ENCODE peak calls at places on chromosomes 13 and 19, in four cellular contexts. C is HCT116, W is stomach, Y is Panc1. F is an unnamed sample.
A peak's percentile ranks its signal among the peaks of the same experiment; 100 is the strongest.

GRCh38 chr19:45729774-45730388 is 815 bp downstream of the FBXO46 start:
- DNase-seq in C (no peak), W (no peak), Y (no peak), F (no peak)

GRCh38 chr13:98307744-98308524 is 130.9 kb upstream of the RNF113B start:
- DNase-seq in C (no peak), W (no peak), Y (no peak), F (no peak)

GRCh38 chr13:63190742-63191141 is 1775.1 kb upstream of the PCDH20 start:
- DNase-seq in C (no peak), W (no peak), Y (no peak), F (no peak)

GRCh38 chr19:16031872-16032200 is 44.5 kb upstream of the TPM4 start:
- DNase-seq in C (no peak), W (no peak), Y (no peak), F (no peak)

GRCh38 chr19:19900124-19900523 is 622 bp upstream of the ZNF93 start:
- DNase-seq in C (no peak), W (no peak), Y (no peak), F (no peak)

GRCh38 chr13:50127017-50127725 is 111.9 kb downstream of the KCNRG start:
- DNase-seq in C (no peak), W (peak; percentile 50), Y (no peak), F (peak; percentile 60)

GRCh38 chr19:4543444-4543843 is 3.6 kb upstream of the LRG1 start:
- DNase-seq in C (no peak), W (no peak), Y (no peak), F (no peak)

GRCh38 chr13:26538363-26539317 is 18.8 kb upstream of the WASF3 start:
- DNase-seq in C (no peak), W (no peak), Y (no peak), F (no peak)

GRCh38 chr13:110597041-110597689 is 18.2 kb upstream of the NAXD start:
- DNase-seq in C (no peak), W (no peak), Y (no peak), F (no peak)

GRCh38 chr13:38871275-38871674 is 119.4 kb downstream of the STOML3 start:
- DNase-seq in C (no peak), W (no peak), Y (no peak), F (no peak)

GRCh38 chr19:14985133-14985532 is 5.5 kb upstream of the SLC1A6 start:
- DNase-seq in C (no peak), W (no peak), Y (no peak), F (no peak)

GRCh38 chr13:91520952-91521351 is 122.5 kb downstream of the GPC5 start:
- DNase-seq in C (no peak), W (no peak), Y (no peak), F (no peak)

GRCh38 chr13:28680541-28680940 is 21.6 kb downstream of the POMP start:
- DNase-seq in C (no peak), W (no peak), Y (no peak), F (no peak)

GRCh38 chr19:31066385-31066784 is 282.9 kb downstream of the TSHZ3 start:
- DNase-seq in C (no peak), W (no peak), Y (peak; percentile 68), F (no peak)

GRCh38 chr13:112904436-112904960 is 64.5 kb upstream of the MCF2L start:
- DNase-seq in C (no peak), W (no peak), Y (no peak), F (peak; percentile 34)

GRCh38 chr13:38045278-38046048 is 175.9 kb upstream of the TRPC4 start:
- DNase-seq in C (no peak), W (no peak), Y (no peak), F (no peak)

GRCh38 chr13:107867701-107868661 is 347.4 kb downstream of the LIG4 start:
- DNase-seq in C (no peak), W (peak; percentile 35), Y (no peak), F (no peak)

GRCh38 chr19:32638625-32639024 is 36.4 kb downstream of the ANKRD27 start:
- DNase-seq in C (no peak), W (no peak), Y (no peak), F (no peak)

GRCh38 chr13:90746230-90746629 is 601.3 kb upstream of the MIR17HG start:
- DNase-seq in C (no peak), W (no peak), Y (no peak), F (no peak)

GRCh38 chr19:46963093-46963734 is 56.4 kb upstream of the NPAS1 start:
- DNase-seq in C (no peak), W (no peak), Y (no peak), F (no peak)

DNA sequence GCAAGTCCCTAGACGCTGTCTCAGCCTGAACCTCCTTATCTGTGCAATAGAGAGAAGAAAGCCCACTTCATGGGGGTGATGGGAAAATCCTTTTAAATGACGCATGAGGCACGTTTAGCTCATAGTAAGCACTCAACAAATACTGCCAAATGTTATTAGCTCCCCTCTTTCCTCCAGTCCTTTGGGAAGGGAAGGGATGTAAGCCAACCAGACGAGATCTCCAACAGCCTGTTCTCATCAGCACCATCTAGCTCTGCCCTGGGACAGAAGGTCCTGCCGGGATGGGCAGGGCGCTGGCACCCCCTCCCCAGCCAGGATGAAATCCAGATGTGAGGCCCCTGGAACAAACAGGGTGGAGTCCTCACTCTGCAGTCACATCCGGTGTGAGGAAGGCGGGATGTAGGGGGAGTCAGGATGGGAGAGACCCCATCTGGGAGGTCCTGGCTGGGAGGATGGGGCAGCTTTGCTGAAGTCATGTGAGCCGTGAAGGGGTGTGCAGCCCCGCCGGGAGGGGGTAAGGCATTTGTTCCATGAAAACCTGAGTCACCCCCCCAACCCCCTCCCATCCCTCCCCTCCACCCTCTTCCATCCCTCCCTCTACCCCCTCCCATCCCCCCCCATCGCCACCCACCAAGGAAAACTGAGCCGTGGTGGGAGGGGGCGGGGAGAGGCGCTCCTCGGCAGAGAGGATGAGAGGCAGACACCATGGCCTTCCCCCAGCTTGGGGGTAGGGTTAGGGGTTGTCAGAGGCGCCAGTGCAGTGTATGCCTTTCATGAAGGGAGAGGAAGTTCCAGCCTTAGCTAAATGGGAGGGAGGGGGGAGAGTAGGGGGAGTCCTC is 4.5 kb downstream of the S1PR2 start:
- DNase-seq in C (no peak), W (peak; percentile 44), Y (no peak), F (peak; percentile 54)
- TF ChIP-seq POLR2AphosphoS5 in C (no peak), W (peak; percentile 66), Y (no peak), F (peak; percentile 65)

GRCh38 chr19:35868823-35869326 is 501 bp downstream of the APLP1 start:
- DNase-seq in C (no peak), W (no peak), Y (no peak), F (no peak)
- H3K27ac ChIP-seq in C (no peak overlapping the region), W (peak overlapping the region; percentile 51), Y (peak overlapping the region; percentile 29), F (no peak overlapping the region)

GRCh38 chr19:1064661-1065605 is 2.0 kb upstream of the ARHGAP45 start:
- DNase-seq in C (peak; percentile 56), W (peak; percentile 81), Y (no peak), F (no peak)
- TF ChIP-seq POLR2AphosphoS5 in C (peak; percentile 62), W (no peak), Y (no peak), F (no peak)

GRCh38 chr19:13905634-13906524 is at the start of the genes BRME1 and CC2D1A:
- DNase-seq in C (peak; percentile 76), W (peak; percentile 96), Y (peak; percentile 39), F (peak; percentile 87)
- H3K27ac ChIP-seq in C (peak within 1 kb of the TSS; percentile 87), W (peak within 1 kb of the TSS; percentile 89), Y (peak within 1 kb of the TSS; percentile 69), F (peak within 1 kb of the TSS; percentile 88)

GRCh38 chr19:41851456-41851855 is 6.6 kb downstream of the DMRTC2 start:
- DNase-seq in C (no peak), W (no peak), Y (no peak), F (no peak)
- TF ChIP-seq POLR2AphosphoS5 in C (no peak), W (no peak), Y (no peak), F (no peak)

GRCh38 chr19:35501684-35502083 is 11.4 kb upstream of the KRTDAP start:
- DNase-seq in C (no peak), W (no peak), Y (no peak), F (no peak)

GRCh38 chr19:35498220-35498619 is 8.0 kb upstream of the KRTDAP start:
- DNase-seq in C (no peak), W (no peak), Y (no peak), F (no peak)

GRCh38 chr19:35500611-35501010 is 10.3 kb upstream of the KRTDAP start:
- DNase-seq in C (no peak), W (no peak), Y (no peak), F (no peak)

GRCh38 chr19:35497406-35497805 is 7.1 kb upstream of the KRTDAP start:
- DNase-seq in C (no peak), W (no peak), Y (no peak), F (no peak)

GRCh38 chr19:35498984-35499383 is 8.7 kb upstream of the KRTDAP start:
- DNase-seq in C (no peak), W (no peak), Y (no peak), F (no peak)
- H3K27ac ChIP-seq in C (no peak overlapping the region), W (no peak overlapping the region), Y (no peak overlapping the region), F (no peak overlapping the region)

GRCh38 chr19:49085020-49085867 is at the start of gene SNRNP70:
- DNase-seq in C (peak; percentile 98), W (peak; percentile 100), Y (peak; percentile 80), F (peak; percentile 98)

GRCh38 chr19:49081273-49081672 is 4.0 kb upstream of the SNRNP70 start:
- DNase-seq in C (no peak), W (no peak), Y (no peak), F (no peak)

GRCh38 chr19:49085868-49086232 is 599 bp downstream of the SNRNP70 start:
- DNase-seq in C (no peak), W (no peak), Y (no peak), F (no peak)

GRCh38 chr19:49086296-49086695 is 1.0 kb downstream of the SNRNP70 start:
- DNase-seq in C (no peak), W (no peak), Y (no peak), F (no peak)

GRCh38 chr19:49084206-49085019 is 838 bp upstream of the SNRNP70 start:
- DNase-seq in C (no peak), W (no peak), Y (no peak), F (no peak)
- TF ChIP-seq POLR2AphosphoS5 in C (no peak), W (no peak), Y (no peak), F (no peak)